ENCODE peak calls at places on chromosome 5, in ten cellular contexts. D is effector memory CD8-positive, alpha-beta T cell; O is gastroesophageal sphincter; E is activated naive CD4-positive, alpha-beta T cell treated with anti-CD3 and anti-CD28 coated beads, Interleukin-2, amount 50 U/mL, for 72 hours; B is mucosa of descending colon; X is T-cell; M is stimulated activated naive CD8-positive, alpha-beta T cell treated with anti-CD3 and anti-CD28 coated beads, Interleukin-15, amount 100 ng/mL, for 72 hours; K is activated T-cell treated with anti-CD3 and anti-CD28 coated beads, Interleukin-2, amount 50 U/mL, for 4 hours; Z is Right ventricle myocardium inferior; F is activated CD8-positive, alpha-beta memory T cell treated with anti-CD3 and anti-CD28 coated beads, Interleukin-2, amount 10 ng/mL, durations not matched to agents 7 days and 5 days. P is an unnamed sample.

GRCh38 chr5:16901038-16901644 is 34.9 kb downstream of the MYO10 start:
- ATAC-seq in D (no peak), O (no peak), E (no peak), B (no peak), X (no peak), M (no peak), K (no peak), Z (no peak), F (no peak), P (no peak)

GRCh38 chr5:97550818-97551217 is 367.8 kb upstream of the RIOK2 start:
- ATAC-seq in D (no peak), O (no peak), E (no peak), B (no peak), X (peak; percentile 53), M (no peak), K (no peak), Z (no peak), F (no peak), P (no peak)

GRCh38 chr5:126046275-126046674 is 376.9 kb upstream of the GRAMD2B start:
- ATAC-seq in D (no peak), O (no peak), E (no peak), B (no peak), X (no peak), M (no peak), K (no peak), Z (no peak), F (no peak), P (no peak)

GRCh38 chr5:44332360-44332971 is 56.8 kb downstream of the FGF10 start:
- ATAC-seq in D (no peak), O (no peak), E (peak; percentile 37), B (no peak), X (no peak), M (no peak), K (no peak), Z (peak; percentile 54), F (no peak), P (no peak)

GRCh38 chr5:131206772-131207171 is 36.0 kb downstream of the LYRM7 start:
- ATAC-seq in D (no peak), O (no peak), E (no peak), B (peak; percentile 37), X (no peak), M (no peak), K (no peak), Z (no peak), F (no peak), P (no peak)

GRCh38 chr5:168347786-168348414 is 56.5 kb downstream of the WWC1 start:
- ATAC-seq in D (no peak), O (no peak), E (no peak), B (peak; percentile 59), X (no peak), M (no peak), K (no peak), Z (no peak), F (no peak), P (no peak)

GRCh38 chr5:158895573-158895972 is 204.1 kb downstream of the EBF1 start:
- ATAC-seq in D (no peak), O (no peak), E (no peak), B (no peak), X (no peak), M (no peak), K (no peak), Z (no peak), F (no peak), P (no peak)

GRCh38 chr5:61340775-61341361 is 8.8 kb downstream of the ZSWIM6 start:
- ATAC-seq in D (no peak), O (no peak), E (no peak), B (peak; percentile 39), X (no peak), M (no peak), K (no peak), Z (no peak), F (peak; percentile 20), P (no peak)

GRCh38 chr5:165157209-165157608 is 1651.8 kb downstream of the MAT2B start:
- ATAC-seq in D (no peak), O (no peak), E (no peak), B (no peak), X (no peak), M (no peak), K (no peak), Z (no peak), F (no peak), P (no peak)

GRCh38 chr5:168104811-168105481 is 186.5 kb upstream of the WWC1 start:
- ATAC-seq in D (no peak), O (no peak), E (no peak), B (peak; percentile 93), X (no peak), M (no peak), K (no peak), Z (peak; percentile 11), F (no peak), P (no peak)

GRCh38 chr5:35815089-35815936 is 41.4 kb upstream of the IL7R start:
- ATAC-seq in D (no peak), O (no peak), E (peak; percentile 12), B (peak; percentile 50), X (peak; percentile 9), M (peak; percentile 44), K (peak; percentile 15), Z (no peak), F (peak; percentile 48), P (no peak)

GRCh38 chr5:169083394-169084018 is 217.4 kb downstream of the SLIT3 start:
- ATAC-seq in D (no peak), O (no peak), E (no peak), B (no peak), X (no peak), M (no peak), K (no peak), Z (no peak), F (no peak), P (no peak)

GRCh38 chr5:1057841-1058548 is 49.4 kb downstream of the NKD2 start:
- ATAC-seq in D (peak; percentile 57), O (no peak), E (no peak), B (no peak), X (no peak), M (no peak), K (no peak), Z (no peak), F (no peak), P (no peak)

P was measured in stimulated activated memory B cell treated with anti-CD40 and anti-IgM and Interleukin-4, amounts not matched to agents 10 μg/mL and 1 μg/mL and 100 μg/mL, for 72 hours.